ENCODE peak calls at places on chromosomes 3 and 15, in eight cellular contexts. One of them, this sample, is unnamed.
A peak's percentile ranks its signal among the peaks of the same experiment; 100 is the strongest.

GRCh38 chr3:63910873-63911272 is 1.3 kb downstream of the SCAANT1 start:
- DNase-seq in neural progenitor cell: no peak
- DNase-seq in GM23248: peak; percentile 56
- DNase-seq in SK-N-SH: no peak
- DNase-seq in A549: no peak
- DNase-seq in fibroblast of lung: peak; percentile 20
- DNase-seq in psoas muscle: no peak
- DNase-seq in upper lobe of right lung: no peak
- DNase-seq in this sample: no peak

GRCh38 chr3:143134446-143134845 is 14.9 kb downstream of the CHST2 start:
- DNase-seq in A549: no peak
- DNase-seq in GM23248: peak; percentile 4
- DNase-seq in fibroblast of lung: no peak
- DNase-seq in neural progenitor cell: no peak
- DNase-seq in psoas muscle: no peak
- DNase-seq in SK-N-SH: no peak
- DNase-seq in upper lobe of right lung: no peak
- DNase-seq in this sample: no peak

GRCh38 chr15:78320173-78320572 is 20.0 kb upstream of the CRABP1 start:
- DNase-seq in fibroblast of lung: no peak
- DNase-seq in upper lobe of right lung: no peak
- DNase-seq in psoas muscle: no peak
- DNase-seq in A549: no peak
- DNase-seq in GM23248: no peak
- DNase-seq in SK-N-SH: no peak
- DNase-seq in neural progenitor cell: no peak
- DNase-seq in this sample: no peak

GRCh38 chr3:145780301-145780700 is 380.7 kb downstream of the PLOD2 start:
- DNase-seq in GM23248: no peak
- DNase-seq in fibroblast of lung: no peak
- DNase-seq in psoas muscle: no peak
- DNase-seq in neural progenitor cell: no peak
- DNase-seq in SK-N-SH: no peak
- DNase-seq in A549: no peak
- DNase-seq in upper lobe of right lung: no peak
- DNase-seq in this sample: no peak

GRCh38 chr3:193971268-193971751 is 164.6 kb upstream of the HES1 start:
- DNase-seq in upper lobe of right lung: no peak
- DNase-seq in A549: no peak
- DNase-seq in SK-N-SH: no peak
- DNase-seq in neural progenitor cell: no peak
- DNase-seq in fibroblast of lung: peak; percentile 32
- DNase-seq in psoas muscle: no peak
- DNase-seq in GM23248: peak; percentile 22
- DNase-seq in this sample: no peak

GRCh38 chr3:160756907-160757623 is 1.0 kb downstream of the PPM1L start:
- DNase-seq in GM23248: no peak
- DNase-seq in SK-N-SH: peak; percentile 4
- DNase-seq in A549: no peak
- DNase-seq in psoas muscle: peak; percentile 74
- DNase-seq in fibroblast of lung: no peak
- DNase-seq in neural progenitor cell: peak; percentile 58
- DNase-seq in upper lobe of right lung: peak; percentile 63
- DNase-seq in this sample: peak; percentile 64

GRCh38 chr3:176663376-176663775 is 533.9 kb downstream of the TBL1XR1 start:
- DNase-seq in fibroblast of lung: no peak
- DNase-seq in A549: no peak
- DNase-seq in GM23248: peak; percentile 59
- DNase-seq in psoas muscle: no peak
- DNase-seq in SK-N-SH: no peak
- DNase-seq in upper lobe of right lung: no peak
- DNase-seq in neural progenitor cell: peak; percentile 10
- DNase-seq in this sample: no peak

GRCh38 chr3:71243230-71243629 is 340.3 kb downstream of the FOXP1 start:
- DNase-seq in A549: no peak
- DNase-seq in SK-N-SH: no peak
- DNase-seq in GM23248: no peak
- DNase-seq in fibroblast of lung: no peak
- DNase-seq in upper lobe of right lung: no peak
- DNase-seq in psoas muscle: no peak
- DNase-seq in neural progenitor cell: no peak
- DNase-seq in this sample: no peak

GRCh38 chr3:23671901-23672589 is 133.7 kb upstream of the UBE2E1 start:
- DNase-seq in GM23248: peak; percentile 19
- DNase-seq in psoas muscle: peak; percentile 56
- DNase-seq in A549: no peak
- DNase-seq in SK-N-SH: no peak
- DNase-seq in fibroblast of lung: peak; percentile 48
- DNase-seq in neural progenitor cell: no peak
- DNase-seq in upper lobe of right lung: peak; percentile 72
- DNase-seq in this sample: peak; percentile 84

GRCh38 chr15:29988689-29989088 is 94.1 kb upstream of the GOLGA8J start:
- DNase-seq in GM23248: peak; percentile 23
- DNase-seq in A549: no peak
- DNase-seq in psoas muscle: no peak
- DNase-seq in fibroblast of lung: no peak
- DNase-seq in upper lobe of right lung: no peak
- DNase-seq in neural progenitor cell: no peak
- DNase-seq in SK-N-SH: no peak
- DNase-seq in this sample: no peak

GRCh38 chr3:64266065-64266874 is 41.0 kb upstream of the PRICKLE2 start:
- DNase-seq in fibroblast of lung: peak; percentile 97
- DNase-seq in SK-N-SH: no peak
- DNase-seq in GM23248: peak; percentile 92
- DNase-seq in upper lobe of right lung: no peak
- DNase-seq in A549: peak; percentile 26
- DNase-seq in neural progenitor cell: no peak
- DNase-seq in psoas muscle: no peak
- DNase-seq in this sample: no peak

GRCh38 chr3:119812491-119813058 is 30.7 kb downstream of the NR1I2 start:
- DNase-seq in SK-N-SH: no peak
- DNase-seq in A549: no peak
- DNase-seq in GM23248: no peak
- DNase-seq in neural progenitor cell: no peak
- DNase-seq in upper lobe of right lung: no peak
- DNase-seq in fibroblast of lung: no peak
- DNase-seq in psoas muscle: no peak
- DNase-seq in this sample: no peak

GRCh38 chr3:66393486-66394260 is 107.1 kb downstream of the LRIG1 start:
- DNase-seq in GM23248: peak; percentile 10
- DNase-seq in upper lobe of right lung: no peak
- DNase-seq in psoas muscle: peak; percentile 54
- DNase-seq in neural progenitor cell: no peak
- DNase-seq in A549: no peak
- DNase-seq in SK-N-SH: no peak
- DNase-seq in fibroblast of lung: no peak
- DNase-seq in this sample: peak; percentile 12

GRCh38 chr15:69393831-69394491 is 20.2 kb upstream of the KIF23 start:
- DNase-seq in GM23248: no peak
- DNase-seq in SK-N-SH: no peak
- DNase-seq in neural progenitor cell: no peak
- DNase-seq in A549: no peak
- DNase-seq in fibroblast of lung: no peak
- DNase-seq in psoas muscle: no peak
- DNase-seq in upper lobe of right lung: no peak
- DNase-seq in this sample: no peak

GRCh38 chr15:74399511-74400312 is 32.3 kb upstream of the CYP11A1 start:
- DNase-seq in upper lobe of right lung: no peak
- DNase-seq in neural progenitor cell: no peak
- DNase-seq in psoas muscle: no peak
- DNase-seq in SK-N-SH: no peak
- DNase-seq in A549: no peak
- DNase-seq in fibroblast of lung: peak; percentile 31
- DNase-seq in GM23248: peak; percentile 63
- DNase-seq in this sample: no peak

GRCh38 chr15:41490355-41490754 is 3.3 kb upstream of the ITPKA start:
- DNase-seq in SK-N-SH: peak; percentile 23
- DNase-seq in A549: peak; percentile 54
- DNase-seq in GM23248: peak; percentile 97
- DNase-seq in neural progenitor cell: no peak
- DNase-seq in psoas muscle: no peak
- DNase-seq in upper lobe of right lung: no peak
- DNase-seq in fibroblast of lung: peak; percentile 97
- DNase-seq in this sample: no peak

GRCh38 chr3:125651246-125651645 is 55.9 kb upstream of the OSBPL11 start:
- DNase-seq in psoas muscle: no peak
- DNase-seq in SK-N-SH: no peak
- DNase-seq in A549: no peak
- DNase-seq in upper lobe of right lung: no peak
- DNase-seq in fibroblast of lung: peak; percentile 37
- DNase-seq in GM23248: peak; percentile 56
- DNase-seq in neural progenitor cell: no peak
- DNase-seq in this sample: no peak

GRCh38 chr3:167626490-167626889 is 27.3 kb downstream of the WDR49 start:
- DNase-seq in A549: no peak
- DNase-seq in upper lobe of right lung: no peak
- DNase-seq in neural progenitor cell: no peak
- DNase-seq in psoas muscle: no peak
- DNase-seq in SK-N-SH: no peak
- DNase-seq in fibroblast of lung: no peak
- DNase-seq in GM23248: no peak
- DNase-seq in this sample: no peak

GRCh38 chr3:37456270-37456708 is 281.9 kb upstream of the LRRFIP2 start:
- DNase-seq in upper lobe of right lung: peak; percentile 75
- DNase-seq in fibroblast of lung: peak; percentile 2
- DNase-seq in psoas muscle: peak; percentile 93
- DNase-seq in GM23248: peak; percentile 33
- DNase-seq in SK-N-SH: peak; percentile 57
- DNase-seq in A549: no peak
- DNase-seq in neural progenitor cell: no peak
- DNase-seq in this sample: peak; percentile 71
- H3K27ac ChIP-seq in upper lobe of right lung: peak overlapping the region; percentile 27
- H3K27ac ChIP-seq in fibroblast of lung: no peak overlapping the region
- H3K27ac ChIP-seq in psoas muscle: peak overlapping the region; percentile 87
- H3K27ac ChIP-seq in GM23248: no peak overlapping the region
- H3K27ac ChIP-seq in SK-N-SH: no peak overlapping the region
- H3K27ac ChIP-seq in A549: no peak overlapping the region
- H3K27ac ChIP-seq in neural progenitor cell: no peak overlapping the region
- H3K27ac ChIP-seq in this sample: no peak overlapping the region

DNA sequence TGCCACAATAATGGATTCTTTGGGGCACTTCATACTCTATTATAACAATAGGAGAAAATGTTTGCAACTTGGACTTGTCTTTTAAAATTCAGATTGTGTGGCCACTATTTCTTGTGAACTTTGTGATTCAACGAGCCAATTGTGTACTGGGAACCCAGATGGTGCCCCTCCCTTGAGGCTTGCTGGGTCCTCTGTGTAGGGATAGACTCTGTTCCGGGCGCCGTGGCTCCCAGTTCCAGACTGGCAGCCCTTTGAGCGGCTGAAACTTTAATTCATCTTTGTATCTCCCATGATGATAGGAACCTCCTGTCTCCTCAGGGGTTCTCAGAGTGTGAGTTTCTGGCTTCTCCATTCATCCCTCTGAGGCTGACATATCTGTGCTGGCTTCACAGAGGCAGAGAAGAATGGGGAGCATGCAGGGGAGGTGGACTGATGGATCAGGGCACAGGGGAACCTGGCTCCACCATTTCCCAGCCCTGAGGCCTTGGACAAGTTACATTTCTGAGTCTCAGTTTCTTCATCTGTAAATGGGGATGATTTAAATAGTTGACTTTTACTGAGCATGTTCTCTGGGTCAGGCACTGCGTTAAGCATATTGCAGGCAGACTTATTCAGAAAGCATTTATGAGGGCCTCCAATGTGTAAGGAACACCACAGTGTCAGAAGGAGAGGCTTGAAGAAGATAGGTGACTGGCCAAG is 15.2 kb upstream of the ANKDD1A start:
- DNase-seq in A549: no peak
- DNase-seq in GM23248: no peak
- DNase-seq in neural progenitor cell: no peak
- DNase-seq in SK-N-SH: no peak
- DNase-seq in fibroblast of lung: no peak
- DNase-seq in upper lobe of right lung: no peak
- DNase-seq in psoas muscle: no peak
- DNase-seq in this sample: no peak
- H3K4me1 ChIP-seq in A549: peaks cover 10% of the 10 kb centered on the region
- H3K4me1 ChIP-seq in GM23248: peaks cover 44% of the 10 kb centered on the region
- H3K4me1 ChIP-seq in neural progenitor cell: peaks cover 38% of the 10 kb centered on the region
- H3K4me1 ChIP-seq in SK-N-SH: peaks cover 6% of the 10 kb centered on the region
- H3K4me1 ChIP-seq in fibroblast of lung: peaks cover 19% of the 10 kb centered on the region
- H3K4me1 ChIP-seq in upper lobe of right lung: peaks cover 64% of the 10 kb centered on the region
- H3K4me1 ChIP-seq in psoas muscle: peaks cover 27% of the 10 kb centered on the region
- H3K4me1 ChIP-seq in this sample: peaks cover 78% of the 10 kb centered on the region

GRCh38 chr3:86960551-86960950 is 30.4 kb downstream of the VGLL3 start:
- DNase-seq in SK-N-SH: no peak
- DNase-seq in GM23248: peak; percentile 60
- DNase-seq in fibroblast of lung: no peak
- DNase-seq in neural progenitor cell: no peak
- DNase-seq in psoas muscle: no peak
- DNase-seq in upper lobe of right lung: no peak
- DNase-seq in A549: no peak
- DNase-seq in this sample: no peak

GRCh38 chr3:86958534-86958933 is 32.4 kb downstream of the VGLL3 start:
- DNase-seq in A549: no peak
- DNase-seq in psoas muscle: no peak
- DNase-seq in neural progenitor cell: no peak
- DNase-seq in GM23248: peak; percentile 90
- DNase-seq in fibroblast of lung: peak; percentile 43
- DNase-seq in SK-N-SH: no peak
- DNase-seq in upper lobe of right lung: no peak
- DNase-seq in this sample: no peak

GRCh38 chr3:86965180-86965579 is 25.8 kb downstream of the VGLL3 start:
- DNase-seq in fibroblast of lung: no peak
- DNase-seq in upper lobe of right lung: no peak
- DNase-seq in SK-N-SH: no peak
- DNase-seq in GM23248: peak; percentile 58
- DNase-seq in neural progenitor cell: no peak
- DNase-seq in A549: no peak
- DNase-seq in psoas muscle: no peak
- DNase-seq in this sample: no peak

GRCh38 chr3:86967062-86967461 is 23.9 kb downstream of the VGLL3 start:
- DNase-seq in A549: no peak
- DNase-seq in SK-N-SH: no peak
- DNase-seq in neural progenitor cell: peak; percentile 74
- DNase-seq in fibroblast of lung: no peak
- DNase-seq in GM23248: peak; percentile 55
- DNase-seq in upper lobe of right lung: no peak
- DNase-seq in psoas muscle: no peak
- DNase-seq in this sample: no peak

GRCh38 chr3:86961297-86961696 is 29.7 kb downstream of the VGLL3 start:
- DNase-seq in upper lobe of right lung: no peak
- DNase-seq in fibroblast of lung: no peak
- DNase-seq in GM23248: no peak
- DNase-seq in A549: no peak
- DNase-seq in neural progenitor cell: no peak
- DNase-seq in SK-N-SH: no peak
- DNase-seq in psoas muscle: no peak
- DNase-seq in this sample: no peak
- H3K27ac ChIP-seq in upper lobe of right lung: no peak overlapping the region
- H3K27ac ChIP-seq in fibroblast of lung: peak overlapping the region; percentile 35
- H3K27ac ChIP-seq in GM23248: peak overlapping the region; percentile 55
- H3K27ac ChIP-seq in A549: no peak overlapping the region
- H3K27ac ChIP-seq in neural progenitor cell: no peak overlapping the region
- H3K27ac ChIP-seq in SK-N-SH: no peak overlapping the region
- H3K27ac ChIP-seq in psoas muscle: no peak overlapping the region
- H3K27ac ChIP-seq in this sample: no peak overlapping the region

DNA sequence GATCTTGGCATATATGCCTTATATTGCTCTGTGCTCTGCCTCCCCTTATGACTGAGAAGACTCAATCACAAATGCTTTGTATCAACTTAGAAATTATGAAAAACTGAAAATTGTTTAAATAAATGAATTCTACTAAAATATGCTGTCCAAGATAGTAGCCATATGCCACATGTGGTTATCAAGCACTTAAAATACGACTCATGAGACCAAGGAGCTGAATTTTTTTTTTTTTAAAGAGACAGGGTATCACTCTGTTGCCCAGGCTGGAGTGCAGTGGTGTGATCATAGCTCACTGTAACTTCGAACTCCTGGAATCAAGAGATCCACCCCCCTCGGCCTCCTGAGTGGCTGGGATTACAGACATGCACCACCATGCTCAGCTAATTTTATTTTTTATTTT is 118.3 kb downstream of the RFTN1 start:
- DNase-seq in neural progenitor cell: no peak
- DNase-seq in SK-N-SH: no peak
- DNase-seq in upper lobe of right lung: no peak
- DNase-seq in GM23248: no peak
- DNase-seq in fibroblast of lung: no peak
- DNase-seq in psoas muscle: no peak
- DNase-seq in A549: no peak
- DNase-seq in this sample: no peak
- H3K4me1 ChIP-seq in neural progenitor cell: no peaks in the 10 kb centered on the region
- H3K4me1 ChIP-seq in SK-N-SH: peaks cover 28% of the 10 kb centered on the region
- H3K4me1 ChIP-seq in upper lobe of right lung: peaks cover 18% of the 10 kb centered on the region
- H3K4me1 ChIP-seq in GM23248: peaks cover 22% of the 10 kb centered on the region
- H3K4me1 ChIP-seq in fibroblast of lung: peaks cover 13% of the 10 kb centered on the region
- H3K4me1 ChIP-seq in psoas muscle: peaks cover 45% of the 10 kb centered on the region
- H3K4me1 ChIP-seq in A549: peaks cover 8% of the 10 kb centered on the region
- H3K4me1 ChIP-seq in this sample: no peaks in the 10 kb centered on the region